ENCODE peak calls at places on chromosomes 3 and 15, in nine cellular contexts. One of them, this sample, is unnamed.

GRCh38 chr3:11445883-11446282 is 173.7 kb downstream of the ATG7 start:
- DNase-seq in SK-N-SH: no peak
- DNase-seq in stomach: no peak
- DNase-seq in heart right ventricle: peak; percentile 22
- DNase-seq in H9: no peak
- DNase-seq in testis: peak; percentile 41
- DNase-seq in tibial nerve: no peak
- DNase-seq in lung: no peak
- DNase-seq in neural progenitor cell: no peak
- DNase-seq in this sample: no peak

GRCh38 chr15:100350434-100351226 is 8.9 kb upstream of the ADAMTS17 start:
- DNase-seq in SK-N-SH: no peak
- DNase-seq in stomach: peak; percentile 49
- DNase-seq in heart right ventricle: no peak
- DNase-seq in H9: no peak
- DNase-seq in testis: no peak
- DNase-seq in tibial nerve: no peak
- DNase-seq in lung: peak; percentile 64
- DNase-seq in neural progenitor cell: no peak
- DNase-seq in this sample: no peak

GRCh38 chr3:42476225-42477160 is 25.9 kb upstream of the VIPR1 start:
- DNase-seq in SK-N-SH: peak; percentile 43
- DNase-seq in stomach: peak; percentile 96
- DNase-seq in heart right ventricle: no peak
- DNase-seq in H9: no peak
- DNase-seq in testis: no peak
- DNase-seq in tibial nerve: no peak
- DNase-seq in lung: peak; percentile 86
- DNase-seq in neural progenitor cell: no peak
- DNase-seq in this sample: no peak

GRCh38 chr3:25548836-25549235 is 115.9 kb downstream of the TOP2B start:
- DNase-seq in SK-N-SH: no peak
- DNase-seq in stomach: no peak
- DNase-seq in heart right ventricle: no peak
- DNase-seq in H9: no peak
- DNase-seq in testis: no peak
- DNase-seq in tibial nerve: no peak
- DNase-seq in lung: no peak
- DNase-seq in neural progenitor cell: no peak
- DNase-seq in this sample: no peak

GRCh38 chr15:24627443-24627842 is 48.1 kb upstream of the NPAP1 start:
- DNase-seq in SK-N-SH: no peak
- DNase-seq in stomach: no peak
- DNase-seq in heart right ventricle: no peak
- DNase-seq in H9: no peak
- DNase-seq in testis: no peak
- DNase-seq in tibial nerve: no peak
- DNase-seq in lung: no peak
- DNase-seq in neural progenitor cell: no peak
- DNase-seq in this sample: no peak

GRCh38 chr3:187456268-187456667 is 88.1 kb downstream of the RTP4 start:
- DNase-seq in SK-N-SH: no peak
- DNase-seq in stomach: peak; percentile 31
- DNase-seq in heart right ventricle: peak; percentile 57
- DNase-seq in H9: no peak
- DNase-seq in testis: peak; percentile 85
- DNase-seq in tibial nerve: peak; percentile 56
- DNase-seq in lung: no peak
- DNase-seq in neural progenitor cell: no peak
- DNase-seq in this sample: peak; percentile 40

GRCh38 chr15:64813075-64813474 is 12.4 kb downstream of the PIF1 start:
- DNase-seq in SK-N-SH: peak; percentile 84
- DNase-seq in stomach: no peak
- DNase-seq in heart right ventricle: peak; percentile 40
- DNase-seq in H9: peak; percentile 44
- DNase-seq in testis: peak; percentile 84
- DNase-seq in tibial nerve: no peak
- DNase-seq in lung: no peak
- DNase-seq in neural progenitor cell: no peak
- DNase-seq in this sample: peak; percentile 70

GRCh38 chr3:160448845-160449659 is 534 bp downstream of the TRIM59 start:
- DNase-seq in SK-N-SH: peak; percentile 37
- DNase-seq in stomach: no peak
- DNase-seq in heart right ventricle: peak; percentile 12
- DNase-seq in H9: no peak
- DNase-seq in testis: no peak
- DNase-seq in tibial nerve: no peak
- DNase-seq in lung: no peak
- DNase-seq in neural progenitor cell: peak; percentile 12
- DNase-seq in this sample: no peak

GRCh38 chr3:42751609-42752008 is 21.4 kb downstream of the CCDC13 start:
- DNase-seq in SK-N-SH: no peak
- DNase-seq in stomach: peak; percentile 25
- DNase-seq in heart right ventricle: no peak
- DNase-seq in H9: peak; percentile 14
- DNase-seq in testis: no peak
- DNase-seq in tibial nerve: no peak
- DNase-seq in lung: no peak
- DNase-seq in neural progenitor cell: no peak
- DNase-seq in this sample: peak; percentile 12

GRCh38 chr15:71776304-71776703 is 34.0 kb upstream of the NR2E3 start:
- DNase-seq in SK-N-SH: no peak
- DNase-seq in stomach: no peak
- DNase-seq in heart right ventricle: no peak
- DNase-seq in H9: no peak
- DNase-seq in testis: no peak
- DNase-seq in tibial nerve: no peak
- DNase-seq in lung: no peak
- DNase-seq in neural progenitor cell: no peak
- DNase-seq in this sample: no peak

DNA sequence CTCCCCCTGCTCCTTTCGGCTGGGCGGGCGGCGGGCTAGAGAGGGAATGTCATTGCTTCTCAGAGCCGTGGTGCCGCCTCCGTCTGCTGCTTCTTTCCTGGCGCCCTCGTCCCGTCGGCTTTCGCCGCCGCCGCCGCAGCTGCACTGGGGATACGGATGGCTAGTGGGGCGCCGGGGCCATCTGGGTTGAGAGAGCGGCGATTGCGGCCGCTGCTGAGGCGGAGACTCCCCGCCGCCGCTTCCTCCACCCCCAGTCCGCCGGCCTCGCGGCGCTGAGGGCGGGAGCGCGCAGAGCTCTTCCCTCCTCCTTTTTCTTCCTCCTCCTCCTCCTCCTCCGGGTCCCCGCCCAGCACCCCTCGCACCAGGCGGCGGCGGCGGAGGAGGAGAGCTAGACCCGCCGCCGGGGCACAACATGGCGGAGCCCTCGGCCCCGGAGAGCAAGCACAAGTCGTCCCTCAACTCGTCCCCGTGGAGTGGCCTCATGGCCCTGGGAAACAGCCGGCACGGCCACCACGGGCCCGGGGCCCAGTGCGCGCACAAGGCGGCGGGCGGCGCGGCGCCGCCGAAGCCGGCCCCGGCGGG is at the start of gene STT3B:
- DNase-seq in SK-N-SH: peak; percentile 79
- DNase-seq in stomach: peak; percentile 84
- DNase-seq in heart right ventricle: peak; percentile 80
- DNase-seq in H9: peak; percentile 78
- DNase-seq in testis: no peak
- DNase-seq in tibial nerve: peak; percentile 56
- DNase-seq in lung: peak; percentile 84
- DNase-seq in neural progenitor cell: no peak
- DNase-seq in this sample: peak; percentile 84
- TF ChIP-seq CTCF in SK-N-SH: no peak
- TF ChIP-seq CTCF in stomach: no peak
- TF ChIP-seq CTCF in heart right ventricle: no peak
- TF ChIP-seq CTCF in H9: no peak
- TF ChIP-seq CTCF in testis: peak; percentile 7
- TF ChIP-seq CTCF in tibial nerve: no peak
- TF ChIP-seq CTCF in lung: no peak
- TF ChIP-seq CTCF in neural progenitor cell: no peak
- TF ChIP-seq CTCF in this sample: no peak

DNA sequence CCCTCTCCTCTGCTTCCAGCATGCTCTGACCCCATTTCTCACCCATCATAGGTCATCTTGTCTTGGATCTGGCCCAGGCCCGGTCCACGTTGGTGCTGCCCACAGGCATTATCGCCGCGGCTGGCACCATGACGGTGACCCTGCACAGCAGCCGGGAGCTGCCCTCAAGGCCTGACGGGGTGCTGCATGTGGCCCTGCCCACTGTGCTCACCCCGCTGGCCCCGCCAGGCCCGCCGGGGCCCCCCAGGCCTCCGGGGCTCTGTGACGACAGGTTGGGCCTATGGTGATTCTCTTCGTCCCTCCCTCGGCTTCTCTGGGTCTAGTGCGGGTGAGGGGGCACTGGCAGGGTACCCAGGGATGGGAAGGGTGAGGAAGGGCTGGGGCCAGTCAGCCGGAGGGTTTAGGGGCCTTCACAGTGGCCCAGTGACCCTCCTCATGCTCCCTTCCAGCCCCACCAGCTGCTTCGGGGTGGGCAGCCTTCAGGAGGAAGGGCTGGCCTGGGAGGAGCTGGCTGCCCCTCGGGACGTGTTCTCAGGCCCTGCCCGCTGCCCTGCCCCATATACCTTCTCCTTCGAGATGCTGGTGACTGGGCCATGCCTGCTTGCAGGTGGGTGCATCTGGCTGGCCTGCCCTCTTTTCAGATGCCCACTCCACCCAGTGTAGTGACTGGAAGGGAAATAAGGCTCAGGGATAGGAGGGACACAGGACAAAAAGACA is 3.9 kb downstream of the VWA5B2 start:
- DNase-seq in SK-N-SH: no peak
- DNase-seq in stomach: no peak
- DNase-seq in heart right ventricle: no peak
- DNase-seq in H9: no peak
- DNase-seq in testis: no peak
- DNase-seq in tibial nerve: no peak
- DNase-seq in lung: no peak
- DNase-seq in neural progenitor cell: no peak
- DNase-seq in this sample: no peak
- H3K4me1 ChIP-seq in SK-N-SH: no peaks in the 10 kb centered on the region
- H3K4me1 ChIP-seq in stomach: peaks cover 29% of the 10 kb centered on the region
- H3K4me1 ChIP-seq in heart right ventricle: peaks cover 10% of the 10 kb centered on the region
- H3K4me1 ChIP-seq in H9: no peaks in the 10 kb centered on the region
- H3K4me1 ChIP-seq in testis: peaks cover 7% of the 10 kb centered on the region
- H3K4me1 ChIP-seq in tibial nerve: peaks cover 12% of the 10 kb centered on the region
- H3K4me1 ChIP-seq in lung: peaks cover 6% of the 10 kb centered on the region
- H3K4me1 ChIP-seq in neural progenitor cell: peaks cover 4% of the 10 kb centered on the region
- H3K4me1 ChIP-seq in this sample: peaks cover 59% of the 10 kb centered on the region

GRCh38 chr15:52171386-52171785 is 19.8 kb downstream of the GNB5 start:
- DNase-seq in SK-N-SH: peak; percentile 19
- DNase-seq in stomach: no peak
- DNase-seq in heart right ventricle: no peak
- DNase-seq in H9: no peak
- DNase-seq in testis: peak; percentile 28
- DNase-seq in tibial nerve: no peak
- DNase-seq in lung: no peak
- DNase-seq in neural progenitor cell: no peak
- DNase-seq in this sample: no peak
- TF ChIP-seq CTCF in SK-N-SH: no peak
- TF ChIP-seq CTCF in stomach: no peak
- TF ChIP-seq CTCF in heart right ventricle: no peak
- TF ChIP-seq CTCF in H9: no peak
- TF ChIP-seq CTCF in testis: no peak
- TF ChIP-seq CTCF in tibial nerve: no peak
- TF ChIP-seq CTCF in lung: no peak
- TF ChIP-seq CTCF in neural progenitor cell: no peak
- TF ChIP-seq CTCF in this sample: no peak

GRCh38 chr3:61924991-61925390 is 363.6 kb downstream of the PTPRG start:
- DNase-seq in SK-N-SH: no peak
- DNase-seq in stomach: no peak
- DNase-seq in heart right ventricle: no peak
- DNase-seq in H9: no peak
- DNase-seq in testis: no peak
- DNase-seq in tibial nerve: no peak
- DNase-seq in lung: no peak
- DNase-seq in neural progenitor cell: no peak
- DNase-seq in this sample: no peak
- H3K4me1 ChIP-seq in SK-N-SH: peaks cover 7% of the 10 kb centered on the region
- H3K4me1 ChIP-seq in stomach: peaks cover 17% of the 10 kb centered on the region
- H3K4me1 ChIP-seq in heart right ventricle: peaks cover 52% of the 10 kb centered on the region
- H3K4me1 ChIP-seq in H9: peaks cover 17% of the 10 kb centered on the region
- H3K4me1 ChIP-seq in testis: peaks cover 9% of the 10 kb centered on the region
- H3K4me1 ChIP-seq in tibial nerve: no peaks in the 10 kb centered on the region
- H3K4me1 ChIP-seq in lung: peaks cover 39% of the 10 kb centered on the region
- H3K4me1 ChIP-seq in neural progenitor cell: peaks cover 20% of the 10 kb centered on the region
- H3K4me1 ChIP-seq in this sample: peaks cover 14% of the 10 kb centered on the region

GRCh38 chr3:147397155-147397888 is 9.0 kb downstream of the ZIC4 start:
- DNase-seq in SK-N-SH: no peak
- DNase-seq in stomach: no peak
- DNase-seq in heart right ventricle: no peak
- DNase-seq in H9: peak; percentile 89
- DNase-seq in testis: no peak
- DNase-seq in tibial nerve: no peak
- DNase-seq in lung: no peak
- DNase-seq in neural progenitor cell: peak; percentile 85
- DNase-seq in this sample: no peak
- TF ChIP-seq CTCF in SK-N-SH: no peak
- TF ChIP-seq CTCF in stomach: no peak
- TF ChIP-seq CTCF in heart right ventricle: no peak
- TF ChIP-seq CTCF in H9: peak; percentile 38
- TF ChIP-seq CTCF in testis: no peak
- TF ChIP-seq CTCF in tibial nerve: no peak
- TF ChIP-seq CTCF in lung: no peak
- TF ChIP-seq CTCF in neural progenitor cell: peak; percentile 41
- TF ChIP-seq CTCF in this sample: no peak

This sample was measured in adrenal gland.